ENCODE peak calls at places on chromosomes 7 and 10, in four cellular contexts. U is IMR-90, H is kidney, V is thoracic aorta. S is an unnamed sample. For H3K4me1, the result is how much of the 10 kb centered on the place peaks cover.

GRCh38 chr7:125112741-125113309 is 183.2 kb upstream of the POT1 start:
- DNase-seq in U (peak), H (no peak), V (no peak), S (no peak)

GRCh38 chr10:132167976-132168375 is 18.8 kb upstream of the DPYSL4 start:
- DNase-seq in U (no peak), H (no peak), V (no peak), S (no peak)

GRCh38 chr7:29113384-29114102 is 32.8 kb downstream of the CPVL start:
- DNase-seq in U (no peak), H (no peak), V (no peak), S (no peak)

GRCh38 chr10:91635401-91636400 is 2.8 kb upstream of the PPP1R3C start:
- DNase-seq in U (peak), H (no peak), V (peak), S (peak)

GRCh38 chr10:122327237-122328206 is 47.0 kb upstream of the PLEKHA1 start:
- DNase-seq in U (no peak), H (no peak), V (no peak), S (no peak)

GRCh38 chr7:95549818-95550529 is 46.3 kb downstream of the PDK4 start:
- DNase-seq in U (peak), H (peak), V (peak), S (peak)

GRCh38 chr10:91597397-91597881 is 35.4 kb downstream of the PPP1R3C start:
- DNase-seq in U (peak), H (no peak), V (no peak), S (no peak)

GRCh38 chr7:151891182-151891581 is 14.3 kb upstream of the PRKAG2 start:
- DNase-seq in U (no peak), H (no peak), V (no peak), S (no peak)

GRCh38 chr10:61760943-61761824 is 98.5 kb downstream of the CABCOCO1 start:
- DNase-seq in U (peak), H (no peak), V (no peak), S (no peak)

GRCh38 chr10:117186832-117187615 is 10.3 kb upstream of the KCNK18 start:
- DNase-seq in U (peak), H (no peak), V (no peak), S (no peak)

GRCh38 chr7:102286237-102287081 is at the start of gene SH2B2:
- DNase-seq in U (peak), H (peak), V (no peak), S (peak)

GRCh38 chr7:152145853-152146466 is 120.5 kb downstream of the GALNT11 start:
- DNase-seq in U (peak), H (no peak), V (no peak), S (no peak)

GRCh38 chr7:148142660-148143248 is 447.8 kb upstream of the C7orf33 start:
- DNase-seq in U (peak), H (no peak), V (no peak), S (peak)

GRCh38 chr7:473870-474604 is 45.6 kb downstream of the PDGFA start:
- DNase-seq in U (no peak), H (peak), V (no peak), S (no peak)

GRCh38 chr10:34960983-34961382 is 129.2 kb downstream of the CUL2 start:
- DNase-seq in U (peak), H (peak), V (no peak), S (no peak)

GRCh38 chr7:4791738-4792536 is 16.5 kb downstream of the AP5Z1 start:
- DNase-seq in U (peak), H (no peak), V (no peak), S (peak)

GRCh38 chr10:30671011-30671616 is 41.6 kb upstream of the LYZL2 start:
- DNase-seq in U (peak), H (no peak), V (no peak), S (peak)

GRCh38 chr7:148319316-148319808 is 271.2 kb upstream of the C7orf33 start:
- DNase-seq in U (no peak), H (no peak), V (no peak), S (no peak)

GRCh38 chr10:105800626-105801025 is 1159.5 kb downstream of the SORCS3 start:
- DNase-seq in U (no peak), H (no peak), V (no peak), S (no peak)

GRCh38 chr10:97792058-97792721 is 20.4 kb upstream of the SFRP5 start:
- DNase-seq in U (peak), H (peak), V (no peak), S (peak)

GRCh38 chr7:49081076-49081475 is 156.7 kb downstream of the CDC14C start:
- DNase-seq in U (no peak), H (no peak), V (no peak), S (no peak)

GRCh38 chr7:106737202-106737562 is 76.2 kb upstream of the CCDC71L start:
- DNase-seq in U (peak), H (no peak), V (no peak), S (no peak)

GRCh38 chr10:76177945-76178344 is 746.5 kb downstream of the LRMDA start:
- DNase-seq in U (no peak), H (no peak), V (no peak), S (no peak)

GRCh38 chr7:43572516-43573049 is 10.3 kb upstream of the STK17A start:
- DNase-seq in U (peak), H (no peak), V (no peak), S (peak)

GRCh38 chr10:22246680-22247391 is 29.0 kb upstream of the EBLN1 start:
- DNase-seq in U (peak), H (no peak), V (no peak), S (no peak)

GRCh38 chr10:43986396-43986795 is 337.7 kb upstream of the ZNF32 start:
- DNase-seq in U (no peak), H (no peak), V (no peak), S (no peak)

GRCh38 chr10:70341016-70341415 is 41.4 kb downstream of the LRRC20 start:
- DNase-seq in U (no peak), H (no peak), V (no peak), S (no peak)

GRCh38 chr10:68668972-68669371 is 52.1 kb upstream of the CCAR1 start:
- DNase-seq in U (no peak), H (no peak), V (no peak), S (no peak)

GRCh38 chr10:68666280-68666760 is 54.7 kb upstream of the CCAR1 start:
- DNase-seq in U (peak), H (no peak), V (no peak), S (no peak)

GRCh38 chr10:68668231-68668630 is 52.8 kb upstream of the CCAR1 start:
- DNase-seq in U (no peak), H (no peak), V (no peak), S (no peak)

GRCh38 chr10:68665841-68666240 is 55.2 kb upstream of the CCAR1 start:
- DNase-seq in U (peak), H (no peak), V (no peak), S (no peak)
- H3K4me3 ChIP-seq in U (no peak), H (no peak), V (no peak), S (no peak)

DNA sequence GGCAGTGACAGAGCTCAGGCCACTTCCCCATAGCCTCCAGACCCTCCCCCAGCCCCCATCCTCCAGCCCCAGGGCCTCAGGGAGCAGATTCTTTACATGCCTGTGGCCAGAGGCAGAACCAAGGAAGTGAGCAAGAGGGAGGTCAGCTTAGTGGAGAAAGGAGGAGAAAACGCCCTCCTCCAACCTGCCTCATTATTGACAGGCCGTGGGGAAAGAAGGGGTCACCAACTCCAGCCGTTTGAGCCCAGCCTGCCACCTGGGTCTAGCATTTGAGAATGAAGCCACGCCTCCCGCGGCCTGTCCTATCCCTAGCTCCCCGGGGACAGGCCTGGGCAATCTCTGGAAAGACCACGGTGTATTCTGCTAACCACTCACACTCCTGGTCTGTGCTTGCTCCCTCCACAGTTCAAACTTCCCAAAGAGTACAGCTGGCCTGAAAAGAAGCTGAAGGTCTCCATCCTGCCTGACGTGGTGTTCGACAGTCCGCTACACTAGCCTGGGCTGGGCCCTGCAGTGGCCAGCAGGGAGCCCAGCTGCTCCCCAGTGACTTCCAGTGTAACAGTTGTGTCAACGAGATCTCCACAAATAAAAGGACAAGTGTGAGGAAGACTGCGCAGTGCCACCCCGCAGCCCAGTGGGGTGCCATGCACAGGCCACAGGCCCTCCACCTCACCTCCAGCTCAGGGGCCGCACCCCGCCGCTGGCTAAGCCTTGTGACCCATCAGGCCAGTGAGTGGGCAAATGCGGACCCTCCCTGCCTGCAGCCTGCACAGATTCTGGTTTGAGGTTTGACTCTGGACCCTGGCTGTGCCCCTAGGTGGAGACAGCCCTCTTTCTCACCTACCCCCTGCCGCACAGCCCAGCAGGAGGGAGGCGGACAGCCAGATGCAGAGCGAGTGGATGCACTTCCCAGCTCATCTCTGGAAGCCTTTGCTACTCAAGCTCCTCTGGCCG is 14.3 kb upstream of the TRIM8 start:
- DNase-seq in U (peak), H (peak), V (no peak), S (no peak)
- TF ChIP-seq CTCF in U (no peak), H (no peak), V (no peak), S (no peak)

DNA sequence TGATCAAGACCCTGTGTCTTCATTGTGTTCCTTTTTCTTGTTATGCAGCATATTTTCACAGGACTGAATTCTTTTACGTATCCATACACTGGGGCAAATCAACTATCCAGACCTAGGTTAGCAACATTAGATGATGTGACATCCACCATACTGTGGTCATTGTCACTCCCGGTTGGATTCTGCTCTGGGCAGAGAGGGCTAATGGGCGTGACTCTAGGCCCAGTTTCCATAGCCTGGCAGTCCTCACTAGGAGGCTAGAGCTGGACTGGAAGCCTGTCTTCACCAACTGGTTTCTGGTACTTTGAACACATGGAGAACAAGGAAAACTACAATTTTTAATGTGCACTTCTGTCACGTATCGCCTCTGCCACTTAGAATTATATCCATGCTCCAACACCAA is 25.2 kb downstream of the AKR1E2 start:
- DNase-seq in U (no peak), H (no peak), V (no peak), S (no peak)
- H3K4me1 ChIP-seq in U (under half), H (under half), V (under half), S (under half)

GRCh38 chr7:73718438-73718881 is 1.0 kb downstream of the STX1A start:
- DNase-seq in U (no peak), H (no peak), V (no peak), S (no peak)

GRCh38 chr7:73716318-73716890 is 3.1 kb downstream of the STX1A start:
- DNase-seq in U (no peak), H (no peak), V (no peak), S (no peak)

GRCh38 chr7:73715648-73716317 is 3.7 kb downstream of the STX1A start:
- DNase-seq in U (peak), H (no peak), V (no peak), S (peak)

GRCh38 chr7:73717991-73718405 is 1.5 kb downstream of the STX1A start:
- DNase-seq in U (peak), H (no peak), V (no peak), S (no peak)

GRCh38 chr7:73717025-73717807 is 2.3 kb downstream of the STX1A start:
- DNase-seq in U (peak), H (no peak), V (no peak), S (no peak)
- H3K4me3 ChIP-seq in U (no peak), H (no peak), V (peak), S (no peak)

S was measured in adrenal gland.